ENCODE peak calls at places on chromosomes 13 and 19, in nine cellular contexts. K is ovary; W is NCI-H748 treated with DMSO at 0.1 percent for 48 hours; A is WERI-Rb-1; U is non-pigmented ciliary epithelial cell; Q is C1 segment of cervical spinal cord; H is adipocyte; Z is ELR; E is activated CD4-positive, CD25-positive, alpha-beta regulatory T cell treated with anti-CD3 and anti-CD28 coated beads, Interleukin-2, amount 50 U/mL, for 16 hours. J is an unnamed sample.

GRCh38 chr13:52599037-52599852 is 43.0 kb upstream of the HNRNPA1L2 start:
- DNase-seq in K (no peak), W (no peak), A (no peak), U (peak), Q (no peak), H (peak), Z (peak), E (no peak), J (no peak)

GRCh38 chr19:42032428-42032827 is 37.6 kb downstream of the GRIK5 start:
- DNase-seq in K (no peak), W (peak), A (no peak), U (no peak), Q (no peak), H (no peak), Z (no peak), E (no peak), J (no peak)

GRCh38 chr13:98651716-98652115 is 74.8 kb upstream of the STK24 start:
- DNase-seq in K (no peak), W (no peak), A (no peak), U (no peak), Q (no peak), H (no peak), Z (no peak), E (no peak), J (no peak)

GRCh38 chr13:112449545-112449930 is 73.4 kb downstream of the SPACA7 start:
- DNase-seq in K (no peak), W (no peak), A (no peak), U (no peak), Q (no peak), H (no peak), Z (no peak), E (no peak), J (no peak)

GRCh38 chr13:76522083-76522755 is 364.0 kb downstream of the KCTD12 start:
- DNase-seq in K (no peak), W (no peak), A (no peak), U (no peak), Q (no peak), H (peak), Z (no peak), E (no peak), J (no peak)

GRCh38 chr19:45159204-45159970 is 1.4 kb downstream of the NKPD1 start:
- DNase-seq in K (no peak), W (no peak), A (peak), U (no peak), Q (no peak), H (no peak), Z (no peak), E (no peak), J (peak)

GRCh38 chr19:31338069-31338767 is 11.0 kb downstream of the TSHZ3 start:
- DNase-seq in K (peak), W (no peak), A (peak), U (no peak), Q (no peak), H (peak), Z (peak), E (no peak), J (no peak)

GRCh38 chr19:23810496-23810895 is 51.8 kb upstream of the ZNF681 start:
- DNase-seq in K (no peak), W (no peak), A (no peak), U (no peak), Q (no peak), H (no peak), Z (peak), E (no peak), J (no peak)

GRCh38 chr13:107305178-107305577 is 737.2 kb upstream of the ARGLU1 start:
- DNase-seq in K (no peak), W (no peak), A (no peak), U (no peak), Q (no peak), H (no peak), Z (no peak), E (no peak), J (no peak)

GRCh38 chr19:5143471-5144411 is 174.8 kb downstream of the KDM4B start:
- DNase-seq in K (no peak), W (no peak), A (no peak), U (no peak), Q (no peak), H (no peak), Z (no peak), E (no peak), J (peak)

GRCh38 chr19:17967258-17968051 is 548 bp downstream of the KCNN1 start:
- DNase-seq in K (no peak), W (no peak), A (no peak), U (no peak), Q (no peak), H (no peak), Z (no peak), E (no peak), J (no peak)

GRCh38 chr13:60329221-60329983 is 67.6 kb upstream of the TDRD3 start:
- DNase-seq in K (no peak), W (peak), A (peak), U (no peak), Q (no peak), H (peak), Z (peak), E (no peak), J (no peak)

GRCh38 chr13:20370815-20371421 is 138.8 kb upstream of the GJB6 start:
- DNase-seq in K (no peak), W (no peak), A (no peak), U (no peak), Q (no peak), H (no peak), Z (no peak), E (no peak), J (no peak)

GRCh38 chr13:99582511-99582910 is 81.2 kb downstream of the TM9SF2 start:
- DNase-seq in K (no peak), W (no peak), A (no peak), U (no peak), Q (no peak), H (no peak), Z (no peak), E (no peak), J (no peak)

GRCh38 chr13:57128909-57129308 is 11.8 kb upstream of the PRR20A start:
- DNase-seq in K (no peak), W (no peak), A (no peak), U (no peak), Q (no peak), H (no peak), Z (no peak), E (no peak), J (no peak)

GRCh38 chr13:97911311-97912138 is 42.0 kb upstream of the IPO5 start:
- DNase-seq in K (no peak), W (no peak), A (peak), U (no peak), Q (no peak), H (peak), Z (peak), E (no peak), J (no peak)

GRCh38 chr19:38057954-38058690 is 151.1 kb downstream of the SIPA1L3 start:
- DNase-seq in K (no peak), W (peak), A (peak), U (no peak), Q (no peak), H (no peak), Z (no peak), E (no peak), J (no peak)

J was measured in chondrocyte.